ENCODE peak calls at places on chromosomes 6 and 20, in eight cellular contexts. One of them, this sample, is unnamed.

GRCh38 chr20:25398363-25399037 is 7.9 kb upstream of the ABHD12 start:
- DNase-seq in H1: no peak
- DNase-seq in HCT116: no peak
- DNase-seq in stomach: no peak
- DNase-seq in prostate gland: no peak
- DNase-seq in spleen: no peak
- DNase-seq in sigmoid colon: no peak
- DNase-seq in transverse colon: no peak
- DNase-seq in this sample: no peak

GRCh38 chr6:160394654-160395035 is 46.5 kb downstream of the SLC22A3 start:
- DNase-seq in HCT116: no peak
- DNase-seq in stomach: no peak
- DNase-seq in prostate gland: no peak
- DNase-seq in sigmoid colon: no peak
- DNase-seq in H1: no peak
- DNase-seq in spleen: no peak
- DNase-seq in transverse colon: no peak
- DNase-seq in this sample: no peak

GRCh38 chr6:52518279-52518944 is 58.4 kb downstream of the TRAM2 start:
- DNase-seq in transverse colon: no peak
- DNase-seq in prostate gland: no peak
- DNase-seq in sigmoid colon: no peak
- DNase-seq in stomach: no peak
- DNase-seq in HCT116: no peak
- DNase-seq in H1: no peak
- DNase-seq in spleen: no peak
- DNase-seq in this sample: no peak

GRCh38 chr6:161273752-161274487 is at the start of gene AGPAT4:
- DNase-seq in sigmoid colon: peak; percentile 90
- DNase-seq in spleen: no peak
- DNase-seq in prostate gland: peak; percentile 57
- DNase-seq in transverse colon: peak; percentile 70
- DNase-seq in HCT116: peak; percentile 92
- DNase-seq in stomach: peak; percentile 41
- DNase-seq in H1: peak; percentile 76
- DNase-seq in this sample: peak; percentile 61

GRCh38 chr20:4082406-4083102 is 67.2 kb upstream of the RNF24 start:
- DNase-seq in prostate gland: no peak
- DNase-seq in spleen: peak; percentile 85
- DNase-seq in transverse colon: peak; percentile 32
- DNase-seq in H1: no peak
- DNase-seq in sigmoid colon: peak; percentile 84
- DNase-seq in HCT116: no peak
- DNase-seq in stomach: no peak
- DNase-seq in this sample: no peak

GRCh38 chr20:32356935-32357868 is 929 bp upstream of the ASXL1 start:
- DNase-seq in transverse colon: peak; percentile 44
- DNase-seq in stomach: no peak
- DNase-seq in HCT116: peak; percentile 15
- DNase-seq in spleen: no peak
- DNase-seq in sigmoid colon: no peak
- DNase-seq in prostate gland: peak; percentile 15
- DNase-seq in H1: no peak
- DNase-seq in this sample: no peak

GRCh38 chr20:48440916-48441315 is 386.9 kb downstream of the PREX1 start:
- DNase-seq in prostate gland: no peak
- DNase-seq in transverse colon: no peak
- DNase-seq in HCT116: no peak
- DNase-seq in H1: no peak
- DNase-seq in spleen: no peak
- DNase-seq in sigmoid colon: no peak
- DNase-seq in stomach: no peak
- DNase-seq in this sample: no peak

GRCh38 chr20:56793916-56794315 is 164.8 kb downstream of the TFAP2C start:
- DNase-seq in transverse colon: no peak
- DNase-seq in prostate gland: no peak
- DNase-seq in H1: no peak
- DNase-seq in sigmoid colon: no peak
- DNase-seq in spleen: no peak
- DNase-seq in stomach: no peak
- DNase-seq in HCT116: no peak
- DNase-seq in this sample: no peak

GRCh38 chr20:24609757-24610156 is 140.3 kb downstream of the SYNDIG1 start:
- DNase-seq in stomach: no peak
- DNase-seq in prostate gland: no peak
- DNase-seq in transverse colon: no peak
- DNase-seq in sigmoid colon: no peak
- DNase-seq in spleen: no peak
- DNase-seq in H1: no peak
- DNase-seq in HCT116: no peak
- DNase-seq in this sample: no peak

GRCh38 chr6:14732845-14733757 is 512.8 kb upstream of the JARID2 start:
- DNase-seq in H1: peak; percentile 59
- DNase-seq in stomach: no peak
- DNase-seq in transverse colon: no peak
- DNase-seq in HCT116: peak; percentile 79
- DNase-seq in sigmoid colon: no peak
- DNase-seq in spleen: no peak
- DNase-seq in prostate gland: no peak
- DNase-seq in this sample: no peak

GRCh38 chr6:129621252-129621651 is 88.7 kb downstream of the ARHGAP18 start:
- DNase-seq in spleen: no peak
- DNase-seq in HCT116: no peak
- DNase-seq in sigmoid colon: no peak
- DNase-seq in stomach: peak; percentile 34
- DNase-seq in transverse colon: peak; percentile 24
- DNase-seq in prostate gland: no peak
- DNase-seq in H1: no peak
- DNase-seq in this sample: peak; percentile 9

GRCh38 chr6:5552243-5552642 is 290.9 kb downstream of the FARS2 start:
- DNase-seq in spleen: no peak
- DNase-seq in stomach: no peak
- DNase-seq in H1: no peak
- DNase-seq in transverse colon: no peak
- DNase-seq in HCT116: no peak
- DNase-seq in sigmoid colon: no peak
- DNase-seq in prostate gland: no peak
- DNase-seq in this sample: no peak

GRCh38 chr20:3165473-3166337 is 6.0 kb upstream of the FASTKD5 start:
- DNase-seq in spleen: no peak
- DNase-seq in transverse colon: peak; percentile 59
- DNase-seq in HCT116: no peak
- DNase-seq in stomach: no peak
- DNase-seq in prostate gland: no peak
- DNase-seq in H1: no peak
- DNase-seq in sigmoid colon: peak; percentile 87
- DNase-seq in this sample: peak; percentile 20

GRCh38 chr6:128370072-128370471 is 150.3 kb downstream of the PTPRK start:
- DNase-seq in H1: no peak
- DNase-seq in prostate gland: no peak
- DNase-seq in sigmoid colon: no peak
- DNase-seq in stomach: no peak
- DNase-seq in HCT116: no peak
- DNase-seq in spleen: no peak
- DNase-seq in transverse colon: no peak
- DNase-seq in this sample: no peak

GRCh38 chr6:20402181-20403079 is 751 bp downstream of the E2F3 start:
- DNase-seq in sigmoid colon: peak; percentile 67
- DNase-seq in transverse colon: peak; percentile 51
- DNase-seq in prostate gland: peak; percentile 14
- DNase-seq in spleen: peak; percentile 93
- DNase-seq in stomach: peak; percentile 35
- DNase-seq in H1: no peak
- DNase-seq in HCT116: peak; percentile 12
- DNase-seq in this sample: peak; percentile 9

GRCh38 chr6:134995536-134995935 is 45.6 kb upstream of the ALDH8A1 start:
- DNase-seq in H1: no peak
- DNase-seq in transverse colon: no peak
- DNase-seq in stomach: no peak
- DNase-seq in spleen: no peak
- DNase-seq in sigmoid colon: no peak
- DNase-seq in prostate gland: no peak
- DNase-seq in HCT116: no peak
- DNase-seq in this sample: no peak

GRCh38 chr6:91879346-91879995 is 1292.6 kb upstream of the MAP3K7 start:
- DNase-seq in sigmoid colon: no peak
- DNase-seq in transverse colon: no peak
- DNase-seq in prostate gland: no peak
- DNase-seq in stomach: no peak
- DNase-seq in H1: no peak
- DNase-seq in HCT116: no peak
- DNase-seq in spleen: no peak
- DNase-seq in this sample: no peak

GRCh38 chr20:58439974-58440767 is 51.1 kb downstream of the VAPB start:
- DNase-seq in H1: no peak
- DNase-seq in stomach: no peak
- DNase-seq in transverse colon: no peak
- DNase-seq in sigmoid colon: no peak
- DNase-seq in spleen: no peak
- DNase-seq in prostate gland: no peak
- DNase-seq in HCT116: no peak
- DNase-seq in this sample: no peak

GRCh38 chr20:32522775-32523612 is 62.1 kb downstream of the NOL4L start:
- DNase-seq in sigmoid colon: no peak
- DNase-seq in HCT116: no peak
- DNase-seq in stomach: no peak
- DNase-seq in prostate gland: no peak
- DNase-seq in spleen: peak; percentile 63
- DNase-seq in H1: no peak
- DNase-seq in transverse colon: no peak
- DNase-seq in this sample: no peak

GRCh38 chr20:44692932-44693476 is 22.2 kb upstream of the CCN5 start:
- DNase-seq in HCT116: peak; percentile 71
- DNase-seq in H1: peak; percentile 38
- DNase-seq in transverse colon: peak; percentile 22
- DNase-seq in spleen: no peak
- DNase-seq in stomach: peak; percentile 33
- DNase-seq in sigmoid colon: peak; percentile 91
- DNase-seq in prostate gland: no peak
- DNase-seq in this sample: no peak

GRCh38 chr6:123794799-123795198 is 8.9 kb upstream of the NKAIN2 start:
- DNase-seq in stomach: no peak
- DNase-seq in spleen: no peak
- DNase-seq in H1: no peak
- DNase-seq in HCT116: no peak
- DNase-seq in transverse colon: no peak
- DNase-seq in sigmoid colon: no peak
- DNase-seq in prostate gland: no peak
- DNase-seq in this sample: no peak

GRCh38 chr6:56490994-56491393 is 151.7 kb downstream of the DST start:
- DNase-seq in transverse colon: no peak
- DNase-seq in H1: no peak
- DNase-seq in prostate gland: no peak
- DNase-seq in sigmoid colon: no peak
- DNase-seq in stomach: no peak
- DNase-seq in spleen: no peak
- DNase-seq in HCT116: no peak
- DNase-seq in this sample: no peak

GRCh38 chr20:62772994-62773858 is 23.0 kb upstream of the MRGBP start:
- DNase-seq in HCT116: no peak
- DNase-seq in H1: no peak
- DNase-seq in sigmoid colon: no peak
- DNase-seq in spleen: peak; percentile 52
- DNase-seq in prostate gland: no peak
- DNase-seq in stomach: no peak
- DNase-seq in transverse colon: no peak
- DNase-seq in this sample: no peak
- TF ChIP-seq POLR2AphosphoS5 in HCT116: no peak
- TF ChIP-seq POLR2AphosphoS5 in H1: no peak
- TF ChIP-seq POLR2AphosphoS5 in sigmoid colon: no peak
- TF ChIP-seq POLR2AphosphoS5 in spleen: no peak
- TF ChIP-seq POLR2AphosphoS5 in prostate gland: no peak
- TF ChIP-seq POLR2AphosphoS5 in stomach: no peak
- TF ChIP-seq POLR2AphosphoS5 in transverse colon: no peak
- TF ChIP-seq POLR2AphosphoS5 in this sample: no peak

DNA sequence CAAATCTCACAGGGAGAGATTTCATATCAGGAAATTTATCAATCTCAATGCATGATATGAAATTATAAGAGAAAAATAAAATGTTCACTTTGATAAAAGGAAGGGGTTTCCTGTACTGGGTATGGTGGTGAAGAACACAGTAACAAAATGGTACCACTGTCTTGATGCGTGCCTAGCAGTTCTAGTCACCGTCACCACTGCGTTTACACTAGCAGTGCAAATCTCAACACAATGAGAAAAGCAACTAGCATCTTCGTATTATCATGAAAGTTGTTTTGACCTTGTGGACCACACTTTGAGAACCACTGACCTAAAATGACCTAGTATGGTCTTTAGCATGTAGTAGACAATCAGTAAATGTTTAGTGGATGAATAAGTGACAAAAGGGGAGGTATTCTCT is 68.4 kb upstream of the ADGRF4 start:
- DNase-seq in transverse colon: no peak
- DNase-seq in stomach: no peak
- DNase-seq in H1: no peak
- DNase-seq in prostate gland: no peak
- DNase-seq in HCT116: no peak
- DNase-seq in sigmoid colon: no peak
- DNase-seq in spleen: no peak
- DNase-seq in this sample: no peak
- TF ChIP-seq POLR2AphosphoS5 in transverse colon: peak; percentile 20
- TF ChIP-seq POLR2AphosphoS5 in stomach: no peak
- TF ChIP-seq POLR2AphosphoS5 in H1: peak; percentile 83
- TF ChIP-seq POLR2AphosphoS5 in prostate gland: no peak
- TF ChIP-seq POLR2AphosphoS5 in HCT116: peak; percentile 33
- TF ChIP-seq POLR2AphosphoS5 in sigmoid colon: no peak
- TF ChIP-seq POLR2AphosphoS5 in spleen: no peak
- TF ChIP-seq POLR2AphosphoS5 in this sample: no peak

GRCh38 chr6:137056121-137056880 is 11.5 kb upstream of the IL20RA start:
- DNase-seq in prostate gland: no peak
- DNase-seq in transverse colon: no peak
- DNase-seq in stomach: no peak
- DNase-seq in sigmoid colon: no peak
- DNase-seq in H1: no peak
- DNase-seq in spleen: no peak
- DNase-seq in HCT116: peak; percentile 62
- DNase-seq in this sample: no peak

DNA sequence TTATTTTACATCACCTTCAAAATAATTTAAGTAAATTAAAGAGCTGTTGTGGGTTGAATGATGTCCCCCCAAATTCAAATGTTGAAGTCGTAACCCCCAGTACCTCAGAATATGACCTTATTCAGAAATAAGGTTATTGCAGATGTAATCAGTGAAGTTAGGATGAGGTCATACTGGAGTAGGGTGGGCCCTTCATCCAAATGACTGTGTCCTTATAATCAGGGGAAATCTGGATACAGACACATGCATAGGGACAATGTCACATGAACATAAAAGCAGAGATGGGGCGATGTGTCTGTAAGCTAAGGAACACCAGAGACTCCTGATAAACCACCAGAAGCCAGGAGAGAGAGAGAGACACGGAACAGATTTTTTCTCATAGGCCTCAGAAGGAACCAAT is 13.3 kb upstream of the IL20RA start:
- DNase-seq in prostate gland: no peak
- DNase-seq in sigmoid colon: no peak
- DNase-seq in stomach: no peak
- DNase-seq in H1: no peak
- DNase-seq in HCT116: no peak
- DNase-seq in transverse colon: no peak
- DNase-seq in spleen: no peak
- DNase-seq in this sample: no peak
- TF ChIP-seq POLR2AphosphoS5 in prostate gland: no peak
- TF ChIP-seq POLR2AphosphoS5 in sigmoid colon: no peak
- TF ChIP-seq POLR2AphosphoS5 in stomach: no peak
- TF ChIP-seq POLR2AphosphoS5 in H1: no peak
- TF ChIP-seq POLR2AphosphoS5 in HCT116: no peak
- TF ChIP-seq POLR2AphosphoS5 in transverse colon: no peak
- TF ChIP-seq POLR2AphosphoS5 in spleen: no peak
- TF ChIP-seq POLR2AphosphoS5 in this sample: no peak

GRCh38 chr6:36907781-36908180 is 22.0 kb downstream of the C6orf89 start:
- DNase-seq in spleen: no peak
- DNase-seq in H1: no peak
- DNase-seq in transverse colon: peak; percentile 44
- DNase-seq in sigmoid colon: peak; percentile 91
- DNase-seq in stomach: peak; percentile 90
- DNase-seq in prostate gland: peak; percentile 80
- DNase-seq in HCT116: no peak
- DNase-seq in this sample: no peak
- TF ChIP-seq POLR2AphosphoS5 in spleen: no peak
- TF ChIP-seq POLR2AphosphoS5 in H1: no peak
- TF ChIP-seq POLR2AphosphoS5 in transverse colon: no peak
- TF ChIP-seq POLR2AphosphoS5 in sigmoid colon: no peak
- TF ChIP-seq POLR2AphosphoS5 in stomach: peak; percentile 5
- TF ChIP-seq POLR2AphosphoS5 in prostate gland: no peak
- TF ChIP-seq POLR2AphosphoS5 in HCT116: no peak
- TF ChIP-seq POLR2AphosphoS5 in this sample: no peak